ENCODE peak calls at places on chromosomes 2 and 18, in four cellular contexts. One of them, this sample, is unnamed.

GRCh38 chr2:224561234-224562005 is 23.7 kb downstream of the CUL3 start:
- DNase-seq in cardiac muscle cell: peak; percentile 13
- DNase-seq in body of pancreas: no peak
- DNase-seq in upper lobe of left lung: no peak
- DNase-seq in this sample: no peak

GRCh38 chr2:157837851-157838441 is 38.2 kb downstream of the ACVR1 start:
- DNase-seq in upper lobe of left lung: no peak
- DNase-seq in cardiac muscle cell: peak; percentile 43
- DNase-seq in body of pancreas: peak; percentile 53
- DNase-seq in this sample: peak; percentile 18

GRCh38 chr2:163630836-163631235 is 105.0 kb downstream of the FIGN start:
- DNase-seq in body of pancreas: no peak
- DNase-seq in upper lobe of left lung: no peak
- DNase-seq in cardiac muscle cell: no peak
- DNase-seq in this sample: no peak

GRCh38 chr2:70248810-70249438 is 496 bp upstream of the TIA1 start:
- DNase-seq in upper lobe of left lung: peak; percentile 89
- DNase-seq in cardiac muscle cell: peak; percentile 38
- DNase-seq in body of pancreas: peak; percentile 90
- DNase-seq in this sample: peak; percentile 94

GRCh38 chr2:71299507-71299906 is 32.1 kb upstream of the ZNF638 start:
- DNase-seq in upper lobe of left lung: no peak
- DNase-seq in body of pancreas: no peak
- DNase-seq in cardiac muscle cell: peak; percentile 62
- DNase-seq in this sample: no peak

GRCh38 chr18:58044370-58045264 is 591 bp downstream of the NEDD4L start:
- DNase-seq in cardiac muscle cell: peak; percentile 44
- DNase-seq in upper lobe of left lung: peak; percentile 61
- DNase-seq in body of pancreas: peak; percentile 52
- DNase-seq in this sample: peak; percentile 34

GRCh38 chr18:6747646-6748045 is 18.1 kb downstream of the ARHGAP28 start:
- DNase-seq in body of pancreas: peak; percentile 60
- DNase-seq in cardiac muscle cell: peak; percentile 85
- DNase-seq in upper lobe of left lung: no peak
- DNase-seq in this sample: no peak

GRCh38 chr2:234395801-234396478 is 100.9 kb downstream of the ARL4C start:
- DNase-seq in upper lobe of left lung: no peak
- DNase-seq in cardiac muscle cell: no peak
- DNase-seq in body of pancreas: peak; percentile 35
- DNase-seq in this sample: no peak

GRCh38 chr18:42053188-42053781 is 98.3 kb downstream of the PIK3C3 start:
- DNase-seq in upper lobe of left lung: peak; percentile 50
- DNase-seq in body of pancreas: peak; percentile 43
- DNase-seq in cardiac muscle cell: peak; percentile 80
- DNase-seq in this sample: peak; percentile 60

GRCh38 chr2:225895126-225895525 is 495.6 kb downstream of the NYAP2 start:
- DNase-seq in body of pancreas: no peak
- DNase-seq in cardiac muscle cell: peak; percentile 13
- DNase-seq in upper lobe of left lung: no peak
- DNase-seq in this sample: no peak

GRCh38 chr2:163345795-163346573 is 389.8 kb downstream of the FIGN start:
- DNase-seq in cardiac muscle cell: peak; percentile 62
- DNase-seq in upper lobe of left lung: no peak
- DNase-seq in body of pancreas: no peak
- DNase-seq in this sample: no peak

GRCh38 chr18:72544092-72544886 is at the start of gene CBLN2:
- DNase-seq in body of pancreas: peak; percentile 44
- DNase-seq in upper lobe of left lung: peak; percentile 37
- DNase-seq in cardiac muscle cell: peak; percentile 79
- DNase-seq in this sample: peak; percentile 72

GRCh38 chr2:36338827-36339145 is 16.8 kb upstream of the CRIM1 start:
- DNase-seq in upper lobe of left lung: no peak
- DNase-seq in cardiac muscle cell: peak; percentile 36
- DNase-seq in body of pancreas: no peak
- DNase-seq in this sample: no peak

GRCh38 chr2:168624028-168624427 is 168.0 kb downstream of the CERS6 start:
- DNase-seq in upper lobe of left lung: no peak
- DNase-seq in body of pancreas: no peak
- DNase-seq in cardiac muscle cell: no peak
- DNase-seq in this sample: no peak

GRCh38 chr2:241568738-241569137 is 10.2 kb downstream of the BOK start:
- DNase-seq in cardiac muscle cell: no peak
- DNase-seq in upper lobe of left lung: no peak
- DNase-seq in body of pancreas: no peak
- DNase-seq in this sample: no peak

GRCh38 chr18:78912336-78912735 is 67.3 kb upstream of the SALL3 start:
- DNase-seq in cardiac muscle cell: no peak
- DNase-seq in upper lobe of left lung: no peak
- DNase-seq in body of pancreas: no peak
- DNase-seq in this sample: no peak

GRCh38 chr18:63317556-63317946 is 2.0 kb downstream of the BCL2 start:
- DNase-seq in upper lobe of left lung: no peak
- DNase-seq in cardiac muscle cell: no peak
- DNase-seq in body of pancreas: no peak
- DNase-seq in this sample: no peak

GRCh38 chr2:108444941-108445840 is 3.8 kb upstream of the GCC2 start:
- DNase-seq in cardiac muscle cell: peak; percentile 75
- DNase-seq in upper lobe of left lung: no peak
- DNase-seq in body of pancreas: no peak
- DNase-seq in this sample: no peak

GRCh38 chr2:221833972-221834371 is 261.9 kb upstream of the EPHA4 start:
- DNase-seq in upper lobe of left lung: no peak
- DNase-seq in cardiac muscle cell: no peak
- DNase-seq in body of pancreas: no peak
- DNase-seq in this sample: no peak

GRCh38 chr2:33145459-33145858 is 198.7 kb downstream of the LTBP1 start:
- DNase-seq in upper lobe of left lung: no peak
- DNase-seq in cardiac muscle cell: peak; percentile 45
- DNase-seq in body of pancreas: no peak
- DNase-seq in this sample: no peak

GRCh38 chr2:33142874-33143273 is 196.1 kb downstream of the LTBP1 start:
- DNase-seq in cardiac muscle cell: no peak
- DNase-seq in upper lobe of left lung: no peak
- DNase-seq in body of pancreas: no peak
- DNase-seq in this sample: no peak

GRCh38 chr2:33137331-33137730 is 190.6 kb downstream of the LTBP1 start:
- DNase-seq in cardiac muscle cell: no peak
- DNase-seq in body of pancreas: no peak
- DNase-seq in upper lobe of left lung: no peak
- DNase-seq in this sample: no peak

GRCh38 chr2:33144243-33144642 is 197.5 kb downstream of the LTBP1 start:
- DNase-seq in body of pancreas: no peak
- DNase-seq in cardiac muscle cell: peak; percentile 45
- DNase-seq in upper lobe of left lung: no peak
- DNase-seq in this sample: no peak

GRCh38 chr2:33141476-33141875 is 194.7 kb downstream of the LTBP1 start:
- DNase-seq in cardiac muscle cell: no peak
- DNase-seq in body of pancreas: no peak
- DNase-seq in upper lobe of left lung: no peak
- DNase-seq in this sample: no peak
- H3K27ac ChIP-seq in cardiac muscle cell: peak overlapping the region; percentile 45
- H3K27ac ChIP-seq in body of pancreas: no peak overlapping the region
- H3K27ac ChIP-seq in upper lobe of left lung: no peak overlapping the region
- H3K27ac ChIP-seq in this sample: no peak overlapping the region

GRCh38 chr2:43178055-43178598 is 48.3 kb downstream of the ZFP36L2 start:
- DNase-seq in body of pancreas: peak; percentile 69
- DNase-seq in upper lobe of left lung: no peak
- DNase-seq in cardiac muscle cell: no peak
- DNase-seq in this sample: no peak

GRCh38 chr2:43176449-43176848 is 50.0 kb downstream of the ZFP36L2 start:
- DNase-seq in body of pancreas: no peak
- DNase-seq in upper lobe of left lung: no peak
- DNase-seq in cardiac muscle cell: no peak
- DNase-seq in this sample: no peak

GRCh38 chr2:43171789-43172188 is 54.6 kb downstream of the ZFP36L2 start:
- DNase-seq in cardiac muscle cell: peak; percentile 70
- DNase-seq in body of pancreas: peak; percentile 65
- DNase-seq in upper lobe of left lung: peak; percentile 51
- DNase-seq in this sample: peak; percentile 62

GRCh38 chr2:43175187-43175490 is 51.3 kb downstream of the ZFP36L2 start:
- DNase-seq in cardiac muscle cell: peak; percentile 40
- DNase-seq in body of pancreas: no peak
- DNase-seq in upper lobe of left lung: no peak
- DNase-seq in this sample: no peak

GRCh38 chr2:43174368-43175186 is 51.8 kb downstream of the ZFP36L2 start:
- DNase-seq in upper lobe of left lung: peak; percentile 53
- DNase-seq in body of pancreas: no peak
- DNase-seq in cardiac muscle cell: peak; percentile 23
- DNase-seq in this sample: no peak
- H3K27ac ChIP-seq in upper lobe of left lung: peak overlapping the region; percentile 89
- H3K27ac ChIP-seq in body of pancreas: peak overlapping the region; percentile 62
- H3K27ac ChIP-seq in cardiac muscle cell: no peak overlapping the region
- H3K27ac ChIP-seq in this sample: peak overlapping the region; percentile 45

DNA sequence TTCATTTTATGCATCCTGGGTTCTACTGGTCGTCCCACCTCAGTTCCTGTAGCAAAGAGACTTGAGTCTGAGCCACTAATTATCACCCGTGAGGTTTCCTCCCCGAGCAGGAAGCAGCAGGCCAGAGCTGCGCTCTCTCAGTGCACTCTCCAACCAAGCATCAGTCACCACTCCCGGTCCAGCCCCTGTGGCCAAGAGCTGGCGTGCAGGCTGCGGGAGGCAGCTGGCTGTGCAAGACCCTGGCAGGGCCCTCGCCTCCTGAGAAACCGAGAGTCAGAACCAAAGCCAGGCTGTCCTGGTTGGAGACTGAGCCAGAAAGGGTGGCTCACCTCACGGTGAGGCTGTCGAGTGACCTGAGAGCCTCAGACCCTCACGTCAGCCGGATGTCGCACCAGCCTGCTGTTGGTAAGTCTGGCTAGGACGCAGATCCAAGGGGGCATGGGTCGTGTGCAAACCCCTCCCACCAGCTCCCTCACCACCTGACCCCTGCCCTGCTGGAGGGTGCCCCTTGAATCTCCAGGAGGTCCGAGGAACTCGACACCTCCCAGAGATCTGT is 7.1 kb downstream of the STEAP3 start:
- DNase-seq in cardiac muscle cell: peak; percentile 58
- DNase-seq in body of pancreas: no peak
- DNase-seq in upper lobe of left lung: no peak
- DNase-seq in this sample: no peak
- H3K27ac ChIP-seq in cardiac muscle cell: no peak overlapping the region
- H3K27ac ChIP-seq in body of pancreas: no peak overlapping the region
- H3K27ac ChIP-seq in upper lobe of left lung: no peak overlapping the region
- H3K27ac ChIP-seq in this sample: no peak overlapping the region

GRCh38 chr2:99648906-99649606 is 159.2 kb upstream of the REV1 start:
- DNase-seq in body of pancreas: no peak
- DNase-seq in cardiac muscle cell: peak; percentile 8
- DNase-seq in upper lobe of left lung: no peak
- DNase-seq in this sample: no peak

GRCh38 chr2:99653433-99653832 is 163.6 kb upstream of the REV1 start:
- DNase-seq in body of pancreas: no peak
- DNase-seq in upper lobe of left lung: no peak
- DNase-seq in cardiac muscle cell: no peak
- DNase-seq in this sample: no peak

GRCh38 chr2:99652862-99653261 is 163.0 kb upstream of the REV1 start:
- DNase-seq in upper lobe of left lung: no peak
- DNase-seq in body of pancreas: no peak
- DNase-seq in cardiac muscle cell: no peak
- DNase-seq in this sample: no peak

GRCh38 chr2:99654419-99654818 is 164.6 kb upstream of the REV1 start:
- DNase-seq in body of pancreas: no peak
- DNase-seq in cardiac muscle cell: no peak
- DNase-seq in upper lobe of left lung: no peak
- DNase-seq in this sample: no peak

GRCh38 chr2:99651930-99652670 is 162.3 kb upstream of the REV1 start:
- DNase-seq in upper lobe of left lung: no peak
- DNase-seq in body of pancreas: no peak
- DNase-seq in cardiac muscle cell: peak; percentile 27
- DNase-seq in this sample: no peak
- H3K27ac ChIP-seq in upper lobe of left lung: no peak overlapping the region
- H3K27ac ChIP-seq in body of pancreas: no peak overlapping the region
- H3K27ac ChIP-seq in cardiac muscle cell: no peak overlapping the region
- H3K27ac ChIP-seq in this sample: no peak overlapping the region

DNA sequence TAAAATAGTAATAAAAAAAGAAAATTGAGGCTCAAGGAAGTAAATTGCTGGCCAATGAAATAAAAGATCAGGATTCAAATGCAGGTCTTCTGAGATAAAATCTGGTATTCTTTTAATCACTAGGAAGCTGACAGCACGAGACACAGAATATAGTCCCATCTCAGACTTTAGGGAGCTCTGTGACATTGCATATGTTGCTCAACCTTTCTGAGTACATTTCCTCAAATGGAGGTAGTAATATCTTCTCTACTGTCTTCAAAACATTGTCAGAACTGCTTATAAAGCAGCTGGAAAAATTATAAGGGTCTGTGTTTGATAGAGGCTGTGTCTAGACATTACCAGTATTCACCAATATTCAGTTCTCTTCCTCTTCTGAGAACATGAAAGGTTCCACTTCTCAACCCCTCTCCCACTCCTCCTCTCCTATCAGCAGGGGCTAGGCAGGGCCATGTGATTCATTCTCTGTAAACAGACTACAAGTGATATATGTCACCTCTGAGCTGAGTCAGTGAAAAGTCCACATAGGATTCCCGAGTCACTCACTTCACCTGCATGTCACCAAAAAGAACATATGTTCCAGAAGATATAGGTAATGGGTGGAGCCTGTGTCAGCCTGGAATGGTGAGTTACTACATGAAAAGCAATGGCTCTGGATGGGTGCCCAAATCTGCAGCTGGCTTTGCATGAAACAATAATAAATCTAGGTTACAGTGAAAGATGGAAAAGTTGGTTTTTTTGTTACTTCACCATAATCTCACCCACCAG is 7.1 kb downstream of the KCNE4 start:
- DNase-seq in cardiac muscle cell: no peak
- DNase-seq in body of pancreas: peak; percentile 69
- DNase-seq in upper lobe of left lung: no peak
- DNase-seq in this sample: no peak
- H3K27ac ChIP-seq in cardiac muscle cell: no peak overlapping the region
- H3K27ac ChIP-seq in body of pancreas: peak overlapping the region; percentile 64
- H3K27ac ChIP-seq in upper lobe of left lung: no peak overlapping the region
- H3K27ac ChIP-seq in this sample: no peak overlapping the region

GRCh38 chr2:98560256-98560771 is 48.0 kb downstream of the COA5 start:
- DNase-seq in upper lobe of left lung: no peak
- DNase-seq in cardiac muscle cell: peak; percentile 93
- DNase-seq in body of pancreas: no peak
- DNase-seq in this sample: peak; percentile 43
- H3K27ac ChIP-seq in upper lobe of left lung: no peak overlapping the region
- H3K27ac ChIP-seq in cardiac muscle cell: no peak overlapping the region
- H3K27ac ChIP-seq in body of pancreas: no peak overlapping the region
- H3K27ac ChIP-seq in this sample: no peak overlapping the region

This sample was measured in testis.